ENCODE peak calls at places on chromosome 19, in eight cellular contexts. E is AG09319, Q is thoracic aorta, B is kidney, U is AG04450, G is omental fat pad, X is GM10248, W is uterus. M is an unnamed sample.

GRCh38 chr19:40519352-40520322 is 52.8 kb downstream of the SPTBN4 start:
- DNase-seq in E (no peak), Q (no peak), B (no peak), U (no peak), G (no peak), X (no peak), W (no peak), M (no peak)

GRCh38 chr19:32258167-32258566 is 87.2 kb upstream of the ZNF507 start:
- DNase-seq in E (no peak), Q (no peak), B (no peak), U (no peak), G (no peak), X (no peak), W (no peak), M (no peak)

GRCh38 chr19:52028780-52029123 is 573 bp upstream of the ZNF614 start:
- DNase-seq in E (no peak), Q (no peak), B (no peak), U (no peak), G (no peak), X (no peak), W (no peak), M (no peak)

GRCh38 chr19:9847087-9847671 is 12.1 kb downstream of the PIN1 start:
- DNase-seq in E (peak), Q (peak), B (no peak), U (peak), G (peak), X (no peak), W (peak), M (peak)

GRCh38 chr19:16655727-16656126 is 4.2 kb downstream of the SMIM7 start:
- DNase-seq in E (no peak), Q (no peak), B (no peak), U (no peak), G (no peak), X (no peak), W (no peak), M (peak)

GRCh38 chr19:4759388-4760284 is 31.9 kb upstream of the FEM1A start:
- DNase-seq in E (peak), Q (peak), B (peak), U (peak), G (peak), X (peak), W (peak), M (peak)

GRCh38 chr19:10695401-10696398 is 5.5 kb upstream of the QTRT1 start:
- DNase-seq in E (peak), Q (peak), B (peak), U (peak), G (peak), X (peak), W (peak), M (peak)

GRCh38 chr19:53876651-53877224 is 5.3 kb upstream of the PRKCG start:
- DNase-seq in E (no peak), Q (no peak), B (no peak), U (no peak), G (no peak), X (no peak), W (no peak), M (no peak)

GRCh38 chr19:35153701-35154534 is 617 bp upstream of the FXYD5 start:
- DNase-seq in E (no peak), Q (no peak), B (peak), U (no peak), G (no peak), X (peak), W (no peak), M (no peak)

GRCh38 chr19:29006057-29006735 is 206.8 kb downstream of the UQCRFS1 start:
- DNase-seq in E (no peak), Q (no peak), B (peak), U (no peak), G (no peak), X (no peak), W (no peak), M (no peak)

GRCh38 chr19:3450796-3451411 is 29.4 kb downstream of the SMIM24 start:
- DNase-seq in E (peak), Q (peak), B (peak), U (peak), G (peak), X (no peak), W (peak), M (no peak)

GRCh38 chr19:18660051-18660910 is 23.2 kb upstream of the CRTC1 start:
- DNase-seq in E (no peak), Q (peak), B (peak), U (no peak), G (peak), X (no peak), W (peak), M (no peak)

GRCh38 chr19:1041835-1042685 is 2.2 kb downstream of the ABCA7 start:
- DNase-seq in E (no peak), Q (no peak), B (no peak), U (no peak), G (no peak), X (no peak), W (no peak), M (no peak)

GRCh38 chr19:51460164-51460992 is 2.1 kb upstream of the SIGLEC8 start:
- DNase-seq in E (no peak), Q (no peak), B (no peak), U (no peak), G (no peak), X (no peak), W (no peak), M (no peak)

GRCh38 chr19:4063369-4064072 is 3.2 kb downstream of the ZBTB7A start:
- DNase-seq in E (no peak), Q (no peak), B (no peak), U (no peak), G (no peak), X (no peak), W (no peak), M (no peak)

GRCh38 chr19:50313812-50314536 is 15.2 kb downstream of the KCNC3 start:
- DNase-seq in E (no peak), Q (no peak), B (peak), U (no peak), G (no peak), X (no peak), W (no peak), M (no peak)

GRCh38 chr19:49635530-49636229 is 4.3 kb downstream of the RRAS start:
- DNase-seq in E (no peak), Q (no peak), B (no peak), U (no peak), G (no peak), X (no peak), W (no peak), M (no peak)

GRCh38 chr19:2494447-2495129 is 18.7 kb downstream of the GADD45B start:
- DNase-seq in E (no peak), Q (peak), B (peak), U (no peak), G (peak), X (peak), W (peak), M (peak)

GRCh38 chr19:49327878-49328544 is 3.0 kb upstream of the SLC6A16 start:
- DNase-seq in E (no peak), Q (no peak), B (no peak), U (no peak), G (no peak), X (peak), W (no peak), M (no peak)

GRCh38 chr19:4409123-4409933 is 6.9 kb downstream of the CHAF1A start:
- DNase-seq in E (no peak), Q (no peak), B (no peak), U (no peak), G (no peak), X (no peak), W (no peak), M (no peak)

GRCh38 chr19:20287070-20287469 is 120.1 kb downstream of the ZNF486 start:
- DNase-seq in E (no peak), Q (no peak), B (no peak), U (no peak), G (no peak), X (no peak), W (no peak), M (no peak)

DNA sequence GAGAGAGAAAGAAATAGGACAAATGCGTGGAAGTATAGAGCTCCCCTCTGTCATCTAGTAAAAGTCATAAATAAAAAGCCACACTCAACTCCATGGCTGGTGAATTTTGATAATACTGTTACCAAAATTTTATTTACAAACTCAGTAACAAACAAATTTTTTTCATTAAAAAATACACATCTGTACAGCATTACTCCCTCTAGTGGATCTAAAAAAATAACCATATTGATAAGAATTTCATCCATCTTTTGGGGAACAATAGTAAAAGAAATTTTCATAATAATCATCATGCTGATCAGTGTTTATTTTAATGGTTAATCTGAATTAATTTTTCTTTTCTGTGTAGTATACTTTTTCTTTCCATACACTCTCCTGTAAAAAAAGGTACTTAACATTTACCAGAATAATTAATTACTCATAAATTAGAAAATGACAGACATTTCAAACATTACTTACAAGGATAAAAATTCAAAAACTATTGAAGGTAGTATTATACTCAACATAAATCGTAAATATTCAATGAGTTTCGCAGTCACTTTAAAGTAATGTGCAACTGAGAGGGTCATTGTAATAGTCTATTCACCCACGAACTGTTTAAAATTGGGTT is 173.5 kb upstream of the LSM14A start:
- DNase-seq in E (no peak), Q (no peak), B (no peak), U (no peak), G (no peak), X (no peak), W (no peak), M (no peak)
- TF ChIP-seq CTCF in E (peak), Q (no peak), B (no peak), U (peak), G (no peak), X (no peak), W (peak), M (peak)

GRCh38 chr19:27774337-27774736 is 1438.6 kb downstream of the UQCRFS1 start:
- DNase-seq in E (no peak), Q (no peak), B (no peak), U (no peak), G (no peak), X (no peak), W (no peak), M (no peak)
- TF ChIP-seq CTCF in E (peak), Q (no peak), B (no peak), U (peak), G (no peak), X (no peak), W (no peak), M (no peak)

DNA sequence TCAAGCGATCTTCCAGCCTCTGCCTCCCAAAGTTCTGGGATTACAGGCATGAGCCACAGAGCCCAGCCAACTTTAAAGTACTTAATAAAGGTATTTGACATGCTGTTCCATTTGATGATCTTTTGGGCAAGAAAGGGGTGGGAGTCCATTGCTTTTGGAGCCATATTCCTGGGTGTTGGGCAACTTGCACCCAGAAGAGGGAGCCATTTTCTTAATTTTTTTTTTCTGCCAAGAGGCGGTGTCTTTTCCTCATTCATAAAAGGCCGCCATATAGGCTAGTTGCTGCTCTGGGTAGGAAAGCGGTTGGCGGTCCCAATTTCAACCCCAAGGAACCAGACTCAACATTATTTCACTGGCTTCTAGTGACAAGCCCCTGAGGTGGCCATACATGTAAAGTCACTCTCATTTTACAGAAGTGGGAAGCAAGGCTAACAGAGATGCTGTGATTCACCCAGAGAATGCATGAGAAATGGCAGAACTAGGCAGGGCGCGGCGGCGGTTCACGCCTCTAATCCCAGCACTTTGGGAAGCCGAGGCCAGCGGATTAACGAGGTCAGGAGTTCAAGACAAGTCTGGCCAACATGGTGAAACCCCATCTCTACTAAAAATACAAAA is 139.6 kb downstream of the CACNA1A start:
- DNase-seq in E (no peak), Q (no peak), B (no peak), U (no peak), G (no peak), X (no peak), W (no peak), M (no peak)
- TF ChIP-seq CTCF in E (peak), Q (no peak), B (peak), U (peak), G (no peak), X (peak), W (no peak), M (peak)

GRCh38 chr19:41876847-41877489 is at the start of gene CD79A:
- DNase-seq in E (no peak), Q (no peak), B (peak), U (no peak), G (no peak), X (peak), W (no peak), M (no peak)

GRCh38 chr19:41879670-41880328 is 2.7 kb downstream of the CD79A start:
- DNase-seq in E (no peak), Q (no peak), B (no peak), U (no peak), G (no peak), X (no peak), W (no peak), M (no peak)

GRCh38 chr19:41879080-41879479 is 2.0 kb downstream of the CD79A start:
- DNase-seq in E (no peak), Q (no peak), B (no peak), U (no peak), G (no peak), X (no peak), W (no peak), M (no peak)

GRCh38 chr19:41877916-41878905 is 1.1 kb downstream of the CD79A start:
- DNase-seq in E (no peak), Q (no peak), B (no peak), U (no peak), G (no peak), X (peak), W (no peak), M (no peak)

DNA sequence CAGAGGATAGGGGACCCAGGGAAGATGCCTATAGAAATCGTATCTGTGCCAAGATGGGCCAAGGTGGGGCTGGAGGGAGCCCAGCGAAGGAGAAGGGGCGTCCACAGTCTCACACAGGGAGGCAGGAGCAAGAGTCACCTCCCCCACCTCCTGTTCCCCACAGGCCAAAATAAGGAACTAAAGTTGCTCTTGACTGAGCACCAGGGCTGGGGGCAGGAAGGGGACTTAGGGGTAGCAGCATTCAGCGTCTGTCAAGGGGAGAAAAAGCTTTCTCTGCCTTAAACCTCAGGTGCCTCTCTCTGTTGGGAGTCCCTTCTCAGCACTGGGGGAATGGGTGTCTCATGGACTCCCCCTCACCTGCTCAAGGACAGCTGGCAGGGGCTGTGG is 404 bp downstream of the CD79A start:
- DNase-seq in E (no peak), Q (no peak), B (no peak), U (no peak), G (no peak), X (no peak), W (no peak), M (no peak)
- TF ChIP-seq CTCF in E (no peak), Q (no peak), B (no peak), U (no peak), G (no peak), X (no peak), W (no peak), M (no peak)

GRCh38 chr19:46080561-46080960 is 39.8 kb upstream of the IGFL4 start:
- DNase-seq in E (no peak), Q (no peak), B (no peak), U (peak), G (no peak), X (no peak), W (peak), M (no peak)

GRCh38 chr19:46077815-46078167 is 37.0 kb upstream of the IGFL4 start:
- DNase-seq in E (no peak), Q (no peak), B (no peak), U (no peak), G (no peak), X (no peak), W (no peak), M (no peak)

GRCh38 chr19:46073268-46073922 is 32.6 kb upstream of the IGFL4 start:
- DNase-seq in E (no peak), Q (no peak), B (no peak), U (no peak), G (no peak), X (no peak), W (no peak), M (no peak)

GRCh38 chr19:46076951-46077814 is 36.4 kb upstream of the IGFL4 start:
- DNase-seq in E (peak), Q (no peak), B (peak), U (peak), G (no peak), X (peak), W (peak), M (peak)

GRCh38 chr19:46076031-46076880 is 35.5 kb upstream of the IGFL4 start:
- DNase-seq in E (no peak), Q (no peak), B (no peak), U (no peak), G (no peak), X (no peak), W (no peak), M (no peak)
- TF ChIP-seq CTCF in E (no peak), Q (no peak), B (no peak), U (peak), G (no peak), X (no peak), W (no peak), M (no peak)

GRCh38 chr19:45477713-45478453 is 10.1 kb downstream of the FOSB start:
- DNase-seq in E (no peak), Q (no peak), B (no peak), U (no peak), G (no peak), X (no peak), W (no peak), M (no peak)
- TF ChIP-seq CTCF in E (no peak), Q (no peak), B (no peak), U (no peak), G (no peak), X (no peak), W (no peak), M (no peak)

GRCh38 chr19:7197760-7198696 is 96.2 kb downstream of the INSR start:
- DNase-seq in E (peak), Q (peak), B (peak), U (peak), G (peak), X (peak), W (peak), M (peak)
- TF ChIP-seq CTCF in E (peak), Q (peak), B (peak), U (no peak), G (no peak), X (no peak), W (peak), M (no peak)

GRCh38 chr19:42246143-42246868 is 3.9 kb upstream of the GSK3A start:
- DNase-seq in E (peak), Q (peak), B (peak), U (peak), G (no peak), X (no peak), W (peak), M (no peak)
- TF ChIP-seq CTCF in E (peak), Q (peak), B (peak), U (peak), G (no peak), X (peak), W (peak), M (peak)

M was measured in D721Med.